ENCODE peak calls at places on chromosomes 5 and 9, in five cellular contexts. F, G, Y, T and X are unnamed samples.

GRCh38 chr9:137353223-137354152 is 51.4 kb upstream of the NRARP start:
- DNase-seq in F (no peak), G (no peak), Y (no peak), T (no peak), X (no peak)

GRCh38 chr9:100206899-100207298 is 107.9 kb downstream of the INVS start:
- DNase-seq in F (no peak), G (no peak), Y (no peak), T (no peak), X (no peak)

GRCh38 chr5:59724482-59725392 is 168.8 kb downstream of the PDE4D start:
- DNase-seq in F (peak; percentile 25), G (no peak), Y (no peak), T (peak; percentile 57), X (no peak)

GRCh38 chr9:112755675-112756074 is 5.1 kb downstream of the SNX30 start:
- DNase-seq in F (no peak), G (no peak), Y (no peak), T (peak; percentile 15), X (no peak)

GRCh38 chr5:160550075-160550474 is 128.4 kb downstream of the PTTG1 start:
- DNase-seq in F (no peak), G (no peak), Y (no peak), T (no peak), X (no peak)

GRCh38 chr5:141636106-141636412 is 590 bp downstream of the HDAC3 start:
- DNase-seq in F (no peak), G (no peak), Y (no peak), T (no peak), X (no peak)

GRCh38 chr5:164362021-164362420 is 856.6 kb downstream of the MAT2B start:
- DNase-seq in F (no peak), G (no peak), Y (no peak), T (no peak), X (no peak)

GRCh38 chr9:89882876-89883275 is 278.1 kb downstream of the GADD45G start:
- DNase-seq in F (no peak), G (no peak), Y (no peak), T (no peak), X (no peak)

GRCh38 chr5:157855404-157855994 is 3.4 kb downstream of the CLINT1 start:
- DNase-seq in F (peak; percentile 51), G (no peak), Y (no peak), T (peak; percentile 65), X (peak; percentile 47)

GRCh38 chr5:82358454-82358853 is 80.3 kb upstream of the RPS23 start:
- DNase-seq in F (no peak), G (no peak), Y (no peak), T (no peak), X (no peak)

GRCh38 chr5:127400524-127400923 is 109.9 kb downstream of the MEGF10 start:
- DNase-seq in F (no peak), G (no peak), Y (no peak), T (no peak), X (no peak)

GRCh38 chr5:179732918-179733763 is 519 bp downstream of the MAML1 start:
- DNase-seq in F (peak; percentile 15), G (peak; percentile 64), Y (peak; percentile 67), T (peak; percentile 62), X (no peak)

GRCh38 chr5:167652690-167653089 is 638.8 kb upstream of the WWC1 start:
- DNase-seq in F (no peak), G (no peak), Y (no peak), T (no peak), X (no peak)

GRCh38 chr5:41246376-41246775 is 33.0 kb upstream of the C6 start:
- DNase-seq in F (no peak), G (no peak), Y (no peak), T (peak; percentile 53), X (no peak)

GRCh38 chr5:57988808-57989207 is 471.1 kb downstream of the PLK2 start:
- DNase-seq in F (no peak), G (no peak), Y (no peak), T (no peak), X (no peak)

GRCh38 chr9:79256691-79257213 is 315.0 kb upstream of the TLE4 start:
- DNase-seq in F (no peak), G (no peak), Y (no peak), T (peak; percentile 34), X (no peak)

GRCh38 chr5:122138356-122138755 is 9.0 kb downstream of the ZNF474 start:
- DNase-seq in F (no peak), G (no peak), Y (no peak), T (no peak), X (no peak)

GRCh38 chr9:35757527-35758275 is 3.6 kb upstream of the MSMP start:
- DNase-seq in F (peak; percentile 30), G (no peak), Y (no peak), T (no peak), X (no peak)

GRCh38 chr5:59813761-59814562 is 79.6 kb downstream of the PDE4D start:
- DNase-seq in F (peak; percentile 39), G (no peak), Y (no peak), T (peak; percentile 78), X (peak; percentile 39)

GRCh38 chr9:127451681-127452480 is 571 bp downstream of the LRSAM1 start:
- DNase-seq in F (no peak), G (peak; percentile 55), Y (peak; percentile 76), T (peak; percentile 72), X (no peak)

GRCh38 chr5:171647043-171647899 is 138.3 kb upstream of the SMIM23 start:
- DNase-seq in F (no peak), G (peak; percentile 96), Y (no peak), T (peak; percentile 57), X (no peak)

GRCh38 chr9:95462419-95463121 is 54.2 kb downstream of the PTCH1 start:
- DNase-seq in F (no peak), G (peak; percentile 96), Y (peak; percentile 84), T (peak; percentile 83), X (no peak)

GRCh38 chr5:43560128-43560527 is 3.3 kb upstream of the PAIP1 start:
- DNase-seq in F (no peak), G (no peak), Y (no peak), T (no peak), X (no peak)

GRCh38 chr9:130043654-130044623 is 950 bp upstream of the FNBP1 start:
- DNase-seq in F (no peak), G (no peak), Y (peak; percentile 67), T (peak; percentile 65), X (no peak)

GRCh38 chr5:168585119-168585912 is 6.1 kb upstream of the PANK3 start:
- DNase-seq in F (no peak), G (no peak), Y (no peak), T (no peak), X (no peak)

GRCh38 chr5:159448-160172 is 31.7 kb upstream of the LRRC14B start:
- DNase-seq in F (no peak), G (peak; percentile 72), Y (no peak), T (no peak), X (no peak)

GRCh38 chr9:84271887-84272556 is 68.5 kb downstream of the SLC28A3 start:
- DNase-seq in F (no peak), G (no peak), Y (no peak), T (no peak), X (no peak)

GRCh38 chr9:72407047-72407446 is 42.0 kb upstream of the ZFAND5 start:
- DNase-seq in F (no peak), G (no peak), Y (no peak), T (no peak), X (no peak)

GRCh38 chr9:71783120-71783523 is 14.8 kb upstream of the CEMIP2 start:
- DNase-seq in F (no peak), G (no peak), Y (peak; percentile 89), T (peak; percentile 49), X (no peak)

GRCh38 chr5:88834499-88834898 is 48.5 kb downstream of the MEF2C start:
- DNase-seq in F (no peak), G (no peak), Y (no peak), T (no peak), X (no peak)
- H3K4me1 ChIP-seq in F (no peaks in the 10 kb centered on the region), G (peaks cover 6% of the 10 kb centered on the region), Y (no peaks in the 10 kb centered on the region), T (no peaks in the 10 kb centered on the region), X (no peaks in the 10 kb centered on the region)

DNA sequence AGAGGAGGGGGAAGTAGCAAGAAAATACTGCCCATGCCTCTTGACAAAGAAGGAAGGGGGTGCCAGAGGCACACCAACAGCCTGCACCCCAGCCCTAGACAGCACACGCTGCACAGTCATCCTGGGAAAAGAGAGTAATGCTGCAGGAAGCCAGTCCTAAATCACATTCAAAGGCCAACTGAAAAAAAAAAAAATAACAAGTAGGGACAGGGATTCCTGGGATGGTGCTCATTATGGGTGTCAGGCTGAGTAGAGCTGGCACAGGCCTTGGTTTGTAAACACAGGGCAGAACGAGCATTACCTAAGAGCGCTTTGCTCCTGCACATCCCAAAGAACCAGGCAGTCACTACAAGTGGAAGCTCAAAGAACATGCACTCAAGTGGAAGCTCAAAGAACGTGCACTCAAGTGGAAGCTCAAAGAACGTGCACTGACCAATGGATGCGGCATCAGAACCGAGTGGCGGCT is 7.8 kb downstream of the RAPGEF1 start:
- DNase-seq in F (no peak), G (no peak), Y (no peak), T (no peak), X (no peak)
- H3K9me3 ChIP-seq in F (no peaks in the 10 kb centered on the region), G (no peaks in the 10 kb centered on the region), Y (no peaks in the 10 kb centered on the region), T (no peaks in the 10 kb centered on the region), X (no peaks in the 10 kb centered on the region)

GRCh38 chr9:93585259-93585658 is 8.9 kb downstream of the PHF2 start:
- DNase-seq in F (no peak), G (no peak), Y (no peak), T (no peak), X (no peak)
- H3K4me1 ChIP-seq in F (no peaks in the 10 kb centered on the region), G (no peaks in the 10 kb centered on the region), Y (peaks cover 12% of the 10 kb centered on the region), T (peaks cover 40% of the 10 kb centered on the region), X (peaks cover 4% of the 10 kb centered on the region)

DNA sequence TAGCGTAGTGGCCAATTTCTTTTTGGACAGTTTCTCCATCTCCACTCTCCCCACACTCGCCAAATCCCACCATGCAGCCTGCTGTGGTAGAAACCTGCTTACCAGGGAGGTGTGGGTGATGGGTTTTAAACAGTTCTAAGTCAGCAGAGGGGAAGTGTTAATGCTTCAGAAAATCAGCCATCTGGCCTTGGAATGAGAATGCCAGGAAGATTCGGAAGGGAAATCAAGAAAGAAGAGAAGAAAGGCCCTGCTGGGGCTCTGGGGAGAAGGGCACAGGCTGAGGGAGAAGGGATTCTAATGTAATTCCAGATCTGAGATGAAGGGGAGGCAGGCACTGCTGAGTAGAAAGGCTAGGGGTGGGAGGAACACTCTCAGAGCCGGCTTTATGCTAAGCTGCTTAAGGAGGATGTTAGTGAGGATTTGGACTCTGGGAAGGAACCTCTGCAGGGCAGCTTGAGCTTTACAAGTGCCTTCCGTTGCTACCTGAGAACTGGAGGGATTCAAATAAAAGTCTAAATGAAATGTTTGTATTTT is 434.8 kb upstream of the DMAC1 start:
- DNase-seq in F (peak; percentile 72), G (no peak), Y (no peak), T (no peak), X (peak; percentile 22)
- H3K9me3 ChIP-seq in F (no peaks in the 10 kb centered on the region), G (no peaks in the 10 kb centered on the region), Y (no peaks in the 10 kb centered on the region), T (no peaks in the 10 kb centered on the region), X (no peaks in the 10 kb centered on the region)

DNA sequence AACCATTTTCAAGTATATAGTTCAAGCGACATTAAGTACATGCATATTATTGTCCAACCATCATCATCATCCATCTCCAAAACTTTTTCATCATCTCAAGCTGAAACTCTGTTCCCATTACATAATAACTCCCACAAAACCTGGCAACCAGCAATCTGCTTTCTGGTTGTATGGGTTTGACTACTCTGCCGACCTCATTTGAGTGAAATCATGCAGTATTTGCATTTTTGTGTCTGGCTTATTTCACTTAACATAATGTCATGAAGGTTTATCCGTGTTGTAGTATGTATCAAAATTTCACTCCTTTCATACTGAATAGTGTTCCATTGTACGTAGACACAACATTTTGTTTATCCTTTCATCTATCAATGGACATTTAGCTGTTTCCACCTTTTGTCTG is 74.8 kb downstream of the SGCD start:
- DNase-seq in F (no peak), G (no peak), Y (no peak), T (no peak), X (no peak)
- H3K4me1 ChIP-seq in F (no peaks in the 10 kb centered on the region), G (no peaks in the 10 kb centered on the region), Y (no peaks in the 10 kb centered on the region), T (no peaks in the 10 kb centered on the region), X (peaks cover 1% of the 10 kb centered on the region)

GRCh38 chr9:134014946-134015345 is 10.3 kb upstream of the BRD3OS start:
- DNase-seq in F (no peak), G (no peak), Y (no peak), T (no peak), X (no peak)
- H3K9me3 ChIP-seq in F (peaks cover 24% of the 10 kb centered on the region), G (peaks cover 6% of the 10 kb centered on the region), Y (no peaks in the 10 kb centered on the region), T (no peaks in the 10 kb centered on the region), X (peaks cover 8% of the 10 kb centered on the region)